ENCODE peak calls at places on chromosomes 11 and 22, in four cellular contexts. H is AG09309; F is Peyer's patch; I is CD4-positive, CD25-positive, alpha-beta regulatory T cell. Z is an unnamed sample.
A peak's percentile ranks its signal among the peaks of the same experiment; 100 is the strongest.

GRCh38 chr11:9066432-9066925 is 24.9 kb downstream of the SCUBE2 start:
- DNase-seq in H (no peak), I (no peak), F (no peak), Z (no peak)

GRCh38 chr22:23306438-23306921 is 126.2 kb downstream of the BCR start:
- DNase-seq in F (no peak), H (peak; percentile 16), I (no peak), Z (no peak)

GRCh38 chr22:43268261-43268660 is 74.9 kb downstream of the SCUBE1 start:
- DNase-seq in I (no peak), F (no peak), H (no peak), Z (no peak)

GRCh38 chr11:95345243-95345642 is 114.2 kb upstream of the SESN3 start:
- DNase-seq in F (no peak), H (no peak), I (no peak), Z (no peak)

GRCh38 chr22:39117585-39118191 is 20.6 kb downstream of the APOBEC3H start:
- DNase-seq in H (peak; percentile 4), I (peak; percentile 92), F (no peak), Z (no peak)

GRCh38 chr11:24587655-24588054 is 90.8 kb downstream of the LUZP2 start:
- DNase-seq in H (no peak), F (no peak), I (no peak), Z (no peak)

GRCh38 chr22:27799334-27800249 is 2.0 kb downstream of the MN1 start:
- DNase-seq in F (no peak), H (no peak), I (no peak), Z (no peak)

GRCh38 chr11:77038029-77038824 is 4.0 kb downstream of the B3GNT6 start:
- DNase-seq in F (no peak), I (no peak), H (no peak), Z (no peak)

GRCh38 chr11:70054020-70054419 is 24.1 kb upstream of the ANO1 start:
- DNase-seq in I (no peak), H (no peak), F (no peak), Z (no peak)

GRCh38 chr11:45919806-45920530 is 2.3 kb upstream of the PEX16 start:
- DNase-seq in I (no peak), H (no peak), F (no peak), Z (no peak)

DNA sequence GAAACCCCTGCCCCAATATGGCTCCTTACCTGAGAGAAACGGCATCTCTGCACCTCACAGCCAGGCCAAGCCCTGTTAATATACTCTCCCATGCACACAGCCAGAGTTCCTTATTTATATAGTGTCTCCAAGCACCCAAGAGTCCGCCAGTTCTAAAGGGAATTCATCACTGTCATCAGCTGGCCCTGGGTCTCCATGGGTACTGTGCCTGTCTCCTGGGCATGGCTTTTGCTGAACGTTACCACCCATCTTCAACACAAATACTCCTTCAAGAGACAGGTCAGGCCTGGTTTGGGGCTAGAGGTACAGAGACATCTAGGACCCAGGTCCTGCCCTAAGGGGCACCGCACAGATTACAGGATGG is 1.6 kb upstream of the ATG16L2 start:
- DNase-seq in I (no peak), F (no peak), H (no peak), Z (no peak)
- H3K4me3 ChIP-seq in I (peak overlapping the region; percentile 90), F (peak overlapping the region; percentile 90), H (peak overlapping the region; percentile 83), Z (peak overlapping the region; percentile 94)

GRCh38 chr11:16924462-16924825 is 89.8 kb downstream of the PLEKHA7 start:
- DNase-seq in I (no peak), H (no peak), F (no peak), Z (no peak)
- H3K4me3 ChIP-seq in I (no peak overlapping the region), H (no peak overlapping the region), F (peak overlapping the region; percentile 46), Z (no peak overlapping the region)

DNA sequence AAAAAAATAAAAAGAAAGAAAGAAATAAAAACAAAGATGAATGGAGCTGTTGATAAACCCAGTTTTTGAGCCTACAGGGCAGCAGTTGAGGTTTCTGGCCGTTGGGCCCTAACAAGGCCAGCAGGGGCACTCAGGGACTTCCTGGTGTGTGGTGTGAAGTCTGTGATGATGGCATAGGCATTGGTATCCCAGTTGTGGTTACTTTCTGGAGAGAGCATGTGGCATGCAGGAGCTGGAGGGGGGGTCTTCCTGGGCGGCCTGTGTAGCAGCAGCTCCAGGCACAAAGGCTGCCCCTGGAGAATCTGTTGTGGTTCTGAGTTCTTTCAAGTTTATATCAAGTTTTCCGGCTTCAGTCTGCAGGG is 2.0 kb upstream of the TXNRD2 start:
- DNase-seq in I (peak; percentile 18), H (peak; percentile 55), F (no peak), Z (peak; percentile 83)
- H3K4me3 ChIP-seq in I (no peak overlapping the region), H (no peak overlapping the region), F (no peak overlapping the region), Z (peak overlapping the region; percentile 99)

GRCh38 chr11:72013765-72014711 is 15.3 kb downstream of the IL18BP start:
- DNase-seq in H (no peak), I (no peak), F (no peak), Z (no peak)
- H3K4me3 ChIP-seq in H (no peak overlapping the region), I (no peak overlapping the region), F (no peak overlapping the region), Z (no peak overlapping the region)